ENCODE peak calls at places on chromosomes 12 and 14, in five cellular contexts. K is WTC11, P is SK-N-SH, F is esophagus muscularis mucosa, Z is A549. B is an unnamed sample.

GRCh38 chr12:48000878-48001321 is 3.4 kb downstream of the COL2A1 start:
- DNase-seq in Z (peak), K (peak), F (no peak), P (peak), B (no peak)

GRCh38 chr14:94360945-94361565 is 27.3 kb downstream of the SERPINA1 start:
- DNase-seq in P (no peak), K (no peak), F (no peak), Z (no peak), B (no peak)

GRCh38 chr12:6916426-6917200 is 2.2 kb downstream of the ENO2 start:
- DNase-seq in F (no peak), K (no peak), Z (no peak), P (no peak), B (no peak)

GRCh38 chr14:24215495-24216344 is at the start of gene MDP1:
- DNase-seq in K (peak), P (peak), Z (peak), F (peak), B (peak)

GRCh38 chr12:5518584-5519365 is 86.9 kb downstream of the NTF3 start:
- DNase-seq in K (peak), Z (no peak), P (no peak), F (peak), B (no peak)

GRCh38 chr12:29309320-29309902 is 71.6 kb downstream of the ERGIC2 start:
- DNase-seq in F (no peak), K (no peak), Z (no peak), P (no peak), B (no peak)

GRCh38 chr12:42617622-42618021 is 28.1 kb upstream of the PRICKLE1 start:
- DNase-seq in K (no peak), F (peak), Z (no peak), P (no peak), B (no peak)

GRCh38 chr12:10851243-10851858 is 2.1 kb upstream of the PRR4 start:
- DNase-seq in K (no peak), P (no peak), F (no peak), Z (no peak), B (no peak)

GRCh38 chr14:95156153-95156764 is 1.1 kb downstream of the DICER1 start:
- DNase-seq in Z (no peak), K (no peak), P (no peak), F (no peak), B (no peak)

GRCh38 chr12:26789731-26790644 is 43.0 kb downstream of the ITPR2 start:
- DNase-seq in P (no peak), K (no peak), F (no peak), Z (no peak), B (no peak)

GRCh38 chr14:89254201-89254919 is 162.7 kb downstream of the FOXN3 start:
- DNase-seq in Z (no peak), F (no peak), P (no peak), K (no peak), B (no peak)

GRCh38 chr14:62017651-62018230 is 255.5 kb downstream of the SNAPC1 start:
- DNase-seq in P (no peak), F (no peak), K (no peak), Z (no peak), B (no peak)

GRCh38 chr14:85566603-85567002 is 36.7 kb downstream of the FLRT2 start:
- DNase-seq in Z (no peak), F (no peak), P (no peak), K (no peak), B (no peak)

DNA sequence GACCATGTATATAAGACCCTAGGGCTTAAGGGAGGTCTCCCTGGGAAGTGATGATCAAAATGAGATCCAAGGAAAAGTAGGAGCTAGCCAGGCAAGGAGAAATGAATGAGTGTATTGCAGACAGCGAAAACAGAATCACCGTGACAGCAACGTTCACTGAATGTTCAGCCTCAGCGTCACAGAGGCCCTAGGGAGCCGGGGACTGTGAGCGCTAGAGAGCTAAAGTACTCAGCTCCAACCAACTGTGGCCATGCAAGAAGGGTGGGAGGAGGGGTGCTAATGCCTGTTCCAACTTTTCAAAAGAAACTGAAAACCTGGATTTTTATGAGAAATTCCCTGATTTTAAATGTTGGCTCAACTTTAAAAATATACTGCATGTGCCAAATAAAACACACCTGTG is 105.5 kb upstream of the CCND2 start:
- DNase-seq in P (no peak), Z (no peak), K (no peak), F (no peak), B (no peak)
- TF ChIP-seq CTCF in P (no peak), Z (no peak), K (no peak), F (no peak), B (no peak)

DNA sequence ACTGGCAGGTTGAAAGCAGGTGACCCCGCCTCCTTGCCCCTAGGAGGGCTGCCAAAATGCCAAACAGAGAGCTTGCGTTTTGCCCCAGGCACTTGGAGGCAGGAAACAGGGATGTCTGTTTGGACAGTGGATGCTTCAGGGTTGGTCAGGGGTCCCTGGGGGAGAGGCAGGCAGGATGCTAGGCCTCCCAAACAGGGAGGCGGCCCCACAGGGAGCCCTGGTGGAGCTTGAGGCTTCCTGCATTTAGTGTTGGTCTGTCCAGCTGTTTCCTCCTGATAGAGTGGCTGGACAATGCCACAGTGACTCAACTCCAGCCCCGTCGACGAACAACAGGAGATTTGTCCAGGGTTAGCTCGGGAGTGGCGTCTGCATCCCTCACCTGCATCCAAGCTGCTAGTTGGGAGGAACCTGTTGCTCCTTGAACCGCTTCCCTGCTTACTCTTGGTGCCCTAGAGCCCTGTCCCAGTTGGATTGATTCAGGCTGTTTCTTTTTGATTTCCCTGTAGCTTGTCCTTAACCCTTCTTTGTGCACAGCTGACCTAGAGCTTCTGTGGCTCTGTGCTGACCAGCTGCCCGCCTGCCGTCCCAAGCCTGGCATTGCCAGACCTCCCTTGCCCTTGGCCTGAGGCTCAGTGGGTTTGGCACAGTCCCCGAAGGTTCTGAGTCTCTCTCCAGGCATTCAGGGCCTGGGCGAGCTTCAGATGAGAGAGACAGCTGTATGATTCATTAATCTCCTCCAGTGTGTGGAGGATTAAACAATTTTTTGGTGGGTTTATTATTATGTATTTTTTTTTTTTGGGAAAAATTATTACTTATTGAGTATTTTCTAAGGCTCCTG is 45.9 kb downstream of the TSPAN9 start:
- DNase-seq in F (no peak), K (peak), P (peak), Z (no peak), B (no peak)
- TF ChIP-seq CTCF in F (no peak), K (no peak), P (no peak), Z (no peak), B (no peak)

GRCh38 chr12:120346681-120347080 is 19.1 kb upstream of the PLA2G1B start:
- DNase-seq in P (no peak), Z (no peak), K (no peak), F (no peak), B (no peak)
- TF ChIP-seq CTCF in P (peak), Z (no peak), K (no peak), F (no peak), B (no peak)

DNA sequence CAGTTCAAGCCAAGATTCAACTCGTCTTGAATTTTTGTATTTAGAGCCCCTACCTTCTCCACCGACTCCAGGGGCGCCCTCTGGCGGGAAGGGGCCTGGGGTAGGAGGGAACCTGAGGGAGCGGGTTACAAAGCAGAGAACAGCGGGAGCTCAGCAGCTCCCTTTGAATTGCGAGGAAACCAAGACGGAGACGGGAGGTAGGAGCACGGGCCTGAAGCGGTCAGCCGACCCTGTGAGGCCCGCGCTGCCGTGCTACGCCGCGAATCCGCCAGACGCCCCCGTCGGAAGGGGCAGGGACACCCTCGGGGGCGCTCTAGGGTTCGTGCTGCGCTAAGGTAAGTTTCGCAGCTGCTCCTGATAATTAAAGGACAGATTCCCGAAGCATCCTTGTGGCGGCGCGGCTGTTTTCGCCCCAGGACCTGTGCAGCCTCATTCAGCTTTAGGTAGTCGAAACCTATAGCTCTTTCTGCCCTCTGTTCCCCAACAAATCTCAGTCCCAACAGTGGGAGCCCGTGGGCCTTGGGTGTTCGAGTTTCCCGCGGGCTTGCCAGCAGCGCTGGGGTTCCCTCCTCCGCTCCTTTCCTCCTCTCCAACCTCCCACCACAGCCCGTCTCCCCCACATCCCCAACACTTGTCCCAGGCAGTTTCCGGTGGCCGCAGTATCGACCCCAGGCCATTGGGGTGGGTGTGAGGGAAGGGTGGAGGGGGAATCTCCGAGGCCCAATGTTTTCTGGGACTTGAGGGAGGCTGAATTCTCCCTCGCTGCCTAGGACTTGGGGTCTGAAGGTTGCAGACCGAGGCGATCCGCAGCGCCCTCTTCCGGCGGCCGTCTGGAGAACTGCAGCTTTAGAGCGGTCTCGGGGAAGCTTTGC is 5.1 kb upstream of the NKX2-1 start:
- DNase-seq in F (peak), P (peak), Z (peak), K (peak), B (no peak)
- TF ChIP-seq CTCF in F (no peak), P (peak), Z (peak), K (peak), B (peak)

GRCh38 chr14:21060590-21061346 is 3.1 kb downstream of the RNASE8 start:
- DNase-seq in Z (no peak), K (no peak), F (no peak), P (no peak), B (no peak)

GRCh38 chr14:21066882-21067502 is 3.1 kb upstream of the ARHGEF40 start:
- DNase-seq in F (no peak), K (no peak), Z (peak), P (no peak), B (no peak)

GRCh38 chr14:21059842-21060589 is 2.4 kb downstream of the RNASE8 start:
- DNase-seq in P (no peak), K (no peak), Z (no peak), F (no peak), B (no peak)

GRCh38 chr14:21061347-21061668 is 3.7 kb downstream of the RNASE8 start:
- DNase-seq in K (no peak), P (no peak), F (no peak), Z (no peak), B (no peak)

DNA sequence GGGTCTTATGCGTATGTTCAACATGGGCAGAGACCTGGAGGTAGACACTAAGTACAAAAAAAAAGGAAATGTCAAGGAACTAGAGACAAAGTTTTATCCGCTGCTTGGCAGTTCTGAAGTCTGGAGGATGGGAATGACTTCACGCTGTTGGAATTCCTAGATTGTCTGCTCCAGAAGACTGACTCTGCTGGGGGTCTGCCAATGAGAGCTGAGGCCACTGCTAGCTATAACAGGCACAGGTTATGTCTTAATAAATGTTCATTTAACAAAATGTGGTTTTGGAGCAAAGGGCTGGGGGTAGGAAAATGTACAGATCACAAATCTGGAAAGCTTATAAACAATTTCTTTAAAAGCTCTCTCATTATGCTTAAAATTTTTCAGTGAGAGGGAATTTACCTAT is 5.9 kb downstream of the RNASE8 start:
- DNase-seq in F (no peak), Z (no peak), K (no peak), P (no peak), B (no peak)
- TF ChIP-seq CTCF in F (no peak), Z (no peak), K (no peak), P (no peak), B (no peak)

DNA sequence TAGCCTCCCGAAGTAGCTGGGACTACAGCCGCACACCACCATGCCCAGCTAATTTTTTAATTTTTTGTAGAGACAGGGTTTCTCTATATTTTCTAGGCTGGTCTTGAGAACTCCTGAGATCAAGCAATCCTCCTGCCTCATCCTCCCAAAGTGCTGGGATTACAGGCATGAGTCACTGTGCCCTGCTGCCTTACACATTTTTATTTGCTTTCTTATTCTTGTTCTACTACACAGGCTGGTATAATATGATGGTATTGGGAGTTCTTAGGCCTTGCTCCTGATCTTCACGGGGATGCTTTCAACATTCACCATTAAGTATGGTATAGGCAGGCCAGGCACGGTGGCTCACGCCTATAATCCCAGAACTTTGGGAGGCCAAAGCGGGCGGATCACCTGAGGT is 21.2 kb downstream of the DGLUCY start:
- DNase-seq in F (no peak), Z (no peak), K (no peak), P (no peak), B (no peak)
- TF ChIP-seq CTCF in F (no peak), Z (no peak), K (no peak), P (no peak), B (no peak)

DNA sequence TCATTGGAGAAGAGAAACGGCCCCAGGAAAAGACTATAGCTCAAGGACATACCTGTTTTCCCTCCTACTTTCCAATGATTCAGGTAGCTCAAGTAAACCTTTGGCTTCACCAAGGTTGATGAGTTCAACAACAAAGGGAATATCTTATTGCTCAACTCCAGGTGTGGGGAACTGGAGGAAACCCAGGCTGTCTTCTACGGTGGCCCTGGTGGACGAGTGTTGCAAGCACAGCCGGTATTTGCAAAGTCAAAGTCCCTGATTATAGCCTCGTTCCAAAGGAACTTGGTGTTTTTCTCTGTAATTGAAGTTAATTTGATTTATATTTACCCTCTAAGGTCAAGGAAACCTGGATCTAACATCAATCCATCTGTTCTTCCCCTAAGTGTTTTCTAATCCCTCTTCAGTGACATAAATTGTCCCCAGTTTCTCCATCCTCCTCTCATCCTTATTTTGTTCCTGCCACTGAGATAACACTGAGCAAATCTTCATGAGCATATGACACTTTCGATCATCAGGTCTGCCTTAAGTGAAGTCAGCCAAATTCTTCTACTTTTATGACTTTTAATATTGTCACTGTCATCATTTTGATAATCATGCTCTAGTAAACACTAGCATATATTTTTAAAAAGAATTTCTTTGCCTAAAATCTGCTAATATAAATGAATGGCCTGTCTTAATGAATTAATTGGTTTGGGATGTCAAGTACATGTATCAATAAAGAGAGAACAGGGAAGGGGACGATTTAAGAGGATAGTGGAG is 174.6 kb upstream of the TBX3 start:
- DNase-seq in F (no peak), P (no peak), Z (peak), K (peak), B (no peak)
- TF ChIP-seq CTCF in F (no peak), P (no peak), Z (no peak), K (peak), B (no peak)

GRCh38 chr12:92414383-92415065 is 268.9 kb upstream of the BTG1 start:
- DNase-seq in Z (no peak), P (no peak), K (no peak), F (no peak), B (no peak)
- TF ChIP-seq CTCF in Z (no peak), P (no peak), K (no peak), F (no peak), B (no peak)

GRCh38 chr14:64705406-64706118 is 1.3 kb downstream of the PLEKHG3 start:
- DNase-seq in F (no peak), Z (no peak), K (no peak), P (peak), B (no peak)

GRCh38 chr14:64703393-64704144 is 655 bp upstream of the PLEKHG3 start:
- DNase-seq in K (no peak), F (no peak), Z (no peak), P (no peak), B (no peak)

GRCh38 chr14:64702493-64703392 is 1.5 kb upstream of the PLEKHG3 start:
- DNase-seq in Z (no peak), F (no peak), K (peak), P (no peak), B (no peak)

GRCh38 chr14:64704743-64705405 is 650 bp downstream of the PLEKHG3 start:
- DNase-seq in Z (no peak), P (peak), F (no peak), K (no peak), B (peak)

GRCh38 chr14:64704145-64704742 is at the start of gene PLEKHG3:
- DNase-seq in P (peak), F (no peak), K (peak), Z (peak), B (peak)
- TF ChIP-seq CTCF in P (no peak), F (no peak), K (no peak), Z (no peak), B (no peak)

DNA sequence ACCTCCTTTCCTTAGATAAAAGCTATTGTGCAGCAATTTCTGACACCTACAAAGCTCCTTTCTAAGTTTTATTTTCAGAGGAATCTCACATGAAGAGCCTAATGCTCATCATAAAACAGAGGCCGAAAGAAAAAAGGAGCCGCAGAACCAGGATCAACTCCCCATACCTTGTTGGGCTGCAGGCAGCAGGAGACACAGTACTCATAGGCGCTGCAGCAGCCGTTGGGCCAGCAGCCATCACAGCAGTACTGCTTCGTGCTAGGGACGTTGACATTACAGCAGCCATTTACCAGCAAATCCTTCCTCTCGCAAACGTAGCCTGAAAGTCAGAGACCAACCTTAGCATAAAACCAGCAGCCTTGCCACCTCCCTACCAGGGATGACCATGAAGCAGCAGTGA is 17.7 kb downstream of the SPRING1 start:
- DNase-seq in K (no peak), Z (no peak), P (no peak), F (no peak), B (no peak)
- TF ChIP-seq CTCF in K (no peak), Z (no peak), P (no peak), F (no peak), B (no peak)

B was measured in D721Med.